ENCODE peak calls at places on chromosomes 3 and 15, in eight cellular contexts. S, G, I, O, T, A, E and N are unnamed samples.

GRCh38 chr15:101523560-101523940 is 34.0 kb upstream of the PCSK6 start:
- DNase-seq in S (no peak), G (no peak), I (no peak), O (no peak), T (peak), A (no peak), E (no peak), N (no peak)

GRCh38 chr15:82750831-82751181 is 41.1 kb upstream of the AP3B2 start:
- DNase-seq in S (no peak), G (no peak), I (no peak), O (no peak), T (no peak), A (no peak), E (no peak), N (peak)

GRCh38 chr15:39145854-39146253 is 435.0 kb upstream of the THBS1 start:
- DNase-seq in S (no peak), G (no peak), I (no peak), O (no peak), T (no peak), A (no peak), E (no peak), N (no peak)

GRCh38 chr15:59543721-59544547 is 67.6 kb upstream of the GCNT3 start:
- DNase-seq in S (no peak), G (no peak), I (no peak), O (peak), T (no peak), A (no peak), E (no peak), N (no peak)

GRCh38 chr3:124119056-124119721 is 127.3 kb upstream of the ROPN1 start:
- DNase-seq in S (no peak), G (no peak), I (no peak), O (no peak), T (no peak), A (no peak), E (peak), N (no peak)

GRCh38 chr3:164641071-164641470 is 437.2 kb downstream of the SI start:
- DNase-seq in S (no peak), G (no peak), I (no peak), O (no peak), T (no peak), A (no peak), E (no peak), N (no peak)

GRCh38 chr3:72123908-72124441 is 339.0 kb upstream of the PROK2 start:
- DNase-seq in S (no peak), G (peak), I (no peak), O (no peak), T (peak), A (peak), E (peak), N (no peak)

GRCh38 chr15:59244337-59244736 is 37.7 kb downstream of the LDHAL6B start:
- DNase-seq in S (no peak), G (no peak), I (no peak), O (no peak), T (no peak), A (no peak), E (no peak), N (no peak)

GRCh38 chr3:142785996-142786395 is 62.2 kb downstream of the TRPC1 start:
- DNase-seq in S (no peak), G (no peak), I (no peak), O (no peak), T (no peak), A (no peak), E (no peak), N (no peak)

GRCh38 chr3:115804200-115804599 is 180.9 kb downstream of the GAP43 start:
- DNase-seq in S (no peak), G (no peak), I (no peak), O (no peak), T (no peak), A (no peak), E (no peak), N (no peak)

GRCh38 chr3:103048371-103048722 is 613.5 kb downstream of the ZPLD1 start:
- DNase-seq in S (no peak), G (no peak), I (no peak), O (no peak), T (no peak), A (no peak), E (no peak), N (no peak)

GRCh38 chr15:64070965-64071851 is 22.4 kb downstream of the CIAO2A start:
- DNase-seq in S (no peak), G (peak), I (no peak), O (no peak), T (peak), A (peak), E (peak), N (peak)

GRCh38 chr3:122825460-122825859 is 30.6 kb downstream of the SLC49A4 start:
- DNase-seq in S (no peak), G (no peak), I (no peak), O (no peak), T (no peak), A (no peak), E (no peak), N (no peak)

GRCh38 chr3:139325551-139325950 is 18.3 kb upstream of the MRPS22 start:
- DNase-seq in S (no peak), G (no peak), I (no peak), O (no peak), T (no peak), A (no peak), E (no peak), N (no peak)

GRCh38 chr15:80780416-80781221 is 1.4 kb downstream of the CEMIP start:
- DNase-seq in S (no peak), G (no peak), I (peak), O (no peak), T (peak), A (peak), E (no peak), N (peak)

GRCh38 chr3:177358968-177359600 is 161.8 kb upstream of the TBL1XR1 start:
- DNase-seq in S (no peak), G (peak), I (peak), O (peak), T (no peak), A (peak), E (peak), N (peak)

GRCh38 chr15:67501177-67501835 is 19.6 kb upstream of the C15orf61 start:
- DNase-seq in S (no peak), G (no peak), I (no peak), O (no peak), T (peak), A (no peak), E (no peak), N (peak)

GRCh38 chr15:90075420-90076289 is 26.6 kb downstream of the IDH2 start:
- DNase-seq in S (no peak), G (peak), I (no peak), O (no peak), T (peak), A (peak), E (no peak), N (no peak)

GRCh38 chr15:48896775-48897143 is 18.8 kb downstream of the EID1 start:
- DNase-seq in S (no peak), G (no peak), I (no peak), O (no peak), T (no peak), A (no peak), E (no peak), N (no peak)

GRCh38 chr15:72796515-72797337 is 13.2 kb upstream of the ADPGK start:
- DNase-seq in S (no peak), G (no peak), I (peak), O (peak), T (no peak), A (peak), E (peak), N (peak)

GRCh38 chr3:126468028-126468891 is 7.4 kb downstream of the ZXDC start:
- DNase-seq in S (no peak), G (no peak), I (no peak), O (no peak), T (no peak), A (no peak), E (no peak), N (no peak)

GRCh38 chr3:16136042-16136441 is 38.4 kb upstream of the GALNT15 start:
- DNase-seq in S (no peak), G (peak), I (no peak), O (no peak), T (no peak), A (no peak), E (no peak), N (no peak)

GRCh38 chr15:34809186-34809585 is 13.8 kb upstream of the ACTC1 start:
- DNase-seq in S (no peak), G (no peak), I (no peak), O (no peak), T (no peak), A (no peak), E (no peak), N (no peak)

GRCh38 chr3:37259291-37259690 is 84.9 kb upstream of the LRRFIP2 start:
- DNase-seq in S (no peak), G (no peak), I (no peak), O (no peak), T (no peak), A (no peak), E (no peak), N (no peak)

GRCh38 chr3:106711650-106712049 is 665.6 kb upstream of the CCDC54 start:
- DNase-seq in S (no peak), G (no peak), I (no peak), O (no peak), T (no peak), A (no peak), E (no peak), N (no peak)

GRCh38 chr15:92907229-92907628 is 7.1 kb downstream of the CHD2 start:
- DNase-seq in S (no peak), G (no peak), I (no peak), O (no peak), T (no peak), A (no peak), E (no peak), N (peak)
- TF ChIP-seq POLR2A in S (no peak), G (no peak), I (no peak), O (no peak), T (no peak), A (no peak), E (no peak), N (no peak)

DNA sequence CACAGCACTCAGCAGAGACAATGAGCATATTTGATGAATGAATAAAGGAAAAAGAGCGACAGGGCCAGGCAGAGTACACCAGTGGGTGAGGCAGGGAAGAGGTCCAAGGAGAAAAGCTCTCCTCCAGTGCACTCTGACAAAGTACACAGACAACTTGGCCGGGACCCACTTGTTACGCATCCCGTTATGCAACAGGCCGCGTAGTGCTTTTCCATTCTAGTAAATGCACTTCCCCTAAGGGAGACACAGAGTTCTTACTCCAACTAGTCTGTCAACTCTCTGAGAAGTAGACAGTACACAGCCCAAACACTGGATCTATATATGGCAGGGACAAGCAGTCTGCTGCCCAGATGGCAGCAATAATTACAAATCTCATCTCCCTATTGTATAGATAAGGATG is 18.5 kb downstream of the LARP6 start:
- DNase-seq in S (no peak), G (no peak), I (peak), O (no peak), T (no peak), A (no peak), E (no peak), N (no peak)
- TF ChIP-seq POLR2A in S (no peak), G (no peak), I (no peak), O (no peak), T (no peak), A (no peak), E (no peak), N (no peak)

DNA sequence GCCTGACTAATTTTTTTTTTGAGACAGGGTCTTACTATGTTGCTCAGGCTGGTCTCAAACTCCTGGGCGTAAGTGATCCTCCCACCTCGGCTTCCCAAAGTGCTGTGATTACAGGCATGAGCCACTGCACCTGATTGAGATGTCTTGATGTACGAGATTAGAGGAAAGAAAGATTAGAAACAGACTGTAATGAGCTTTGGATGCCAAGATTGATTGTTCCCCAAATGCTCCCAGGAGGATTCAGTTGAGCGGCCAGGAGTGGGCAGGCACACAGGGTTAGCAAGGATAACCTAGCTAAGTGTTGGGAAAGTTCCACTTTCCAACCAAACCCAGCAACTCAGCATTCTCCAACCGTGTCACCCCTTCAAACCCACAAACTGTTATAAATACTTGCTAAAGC is 63.7 kb downstream of the SRGAP3 start:
- DNase-seq in S (no peak), G (no peak), I (no peak), O (no peak), T (no peak), A (no peak), E (no peak), N (no peak)
- TF ChIP-seq POLR2A in S (no peak), G (no peak), I (no peak), O (no peak), T (no peak), A (no peak), E (no peak), N (no peak)

GRCh38 chr3:39138804-39139415 is 14.5 kb downstream of the CSRNP1 start:
- DNase-seq in S (no peak), G (peak), I (peak), O (no peak), T (no peak), A (peak), E (no peak), N (no peak)

GRCh38 chr3:39139442-39139841 is 13.9 kb downstream of the CSRNP1 start:
- DNase-seq in S (no peak), G (no peak), I (no peak), O (no peak), T (no peak), A (no peak), E (no peak), N (no peak)

GRCh38 chr3:39136533-39137434 is 16.6 kb downstream of the CSRNP1 start:
- DNase-seq in S (no peak), G (no peak), I (peak), O (no peak), T (no peak), A (no peak), E (no peak), N (no peak)

GRCh38 chr3:39137435-39137936 is 15.9 kb downstream of the CSRNP1 start:
- DNase-seq in S (no peak), G (no peak), I (no peak), O (no peak), T (no peak), A (no peak), E (no peak), N (no peak)

GRCh38 chr3:39137991-39138803 is 15.2 kb downstream of the CSRNP1 start:
- DNase-seq in S (no peak), G (no peak), I (no peak), O (no peak), T (no peak), A (no peak), E (no peak), N (no peak)
- TF ChIP-seq POLR2A in S (no peak), G (no peak), I (no peak), O (peak), T (no peak), A (no peak), E (no peak), N (no peak)

DNA sequence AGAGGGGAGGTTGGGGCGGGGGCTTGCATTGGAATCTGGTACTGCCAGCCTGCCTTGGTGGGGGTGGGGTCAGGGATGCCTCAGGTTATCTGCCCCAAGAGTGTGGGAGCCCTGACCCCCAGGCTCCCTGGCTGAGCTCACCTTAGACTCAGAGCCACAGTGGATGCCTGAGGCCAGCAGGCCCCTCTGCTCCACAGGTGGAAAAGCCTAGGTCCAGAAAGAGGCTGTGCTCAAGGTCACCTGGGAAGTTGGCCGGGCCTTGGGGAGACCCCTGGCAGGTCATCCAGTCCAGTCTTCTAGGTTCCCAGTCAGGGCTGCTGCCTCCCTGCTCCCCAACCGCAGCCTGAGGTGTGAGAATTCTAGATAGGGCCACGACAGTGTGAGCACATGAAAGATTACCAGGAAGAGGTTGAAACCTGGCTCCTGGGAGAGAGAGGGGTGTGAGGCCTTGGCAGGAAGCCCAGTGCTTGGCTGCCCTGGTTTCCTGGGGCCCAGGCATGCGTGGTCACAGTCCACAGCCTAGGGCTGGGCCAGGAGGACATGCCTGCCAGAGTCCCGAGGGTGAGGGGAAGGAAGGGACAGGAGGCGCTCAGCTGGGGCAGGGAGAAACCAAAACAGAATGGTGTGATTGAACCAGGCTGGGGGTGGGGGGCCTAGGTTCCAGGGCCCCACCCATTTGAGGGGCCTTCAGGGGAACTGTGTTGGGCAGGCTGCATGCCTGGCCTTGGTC is 4.9 kb downstream of the HDAC11 start:
- DNase-seq in S (no peak), G (peak), I (peak), O (no peak), T (peak), A (peak), E (peak), N (peak)
- TF ChIP-seq POLR2A in S (no peak), G (no peak), I (no peak), O (no peak), T (peak), A (no peak), E (no peak), N (peak)

GRCh38 chr15:74695597-74696397 is at the start of gene EDC3:
- DNase-seq in S (no peak), G (peak), I (peak), O (peak), T (peak), A (peak), E (peak), N (peak)
- TF ChIP-seq POLR2A in S (no peak), G (peak), I (no peak), O (peak), T (peak), A (peak), E (peak), N (peak)

DNA sequence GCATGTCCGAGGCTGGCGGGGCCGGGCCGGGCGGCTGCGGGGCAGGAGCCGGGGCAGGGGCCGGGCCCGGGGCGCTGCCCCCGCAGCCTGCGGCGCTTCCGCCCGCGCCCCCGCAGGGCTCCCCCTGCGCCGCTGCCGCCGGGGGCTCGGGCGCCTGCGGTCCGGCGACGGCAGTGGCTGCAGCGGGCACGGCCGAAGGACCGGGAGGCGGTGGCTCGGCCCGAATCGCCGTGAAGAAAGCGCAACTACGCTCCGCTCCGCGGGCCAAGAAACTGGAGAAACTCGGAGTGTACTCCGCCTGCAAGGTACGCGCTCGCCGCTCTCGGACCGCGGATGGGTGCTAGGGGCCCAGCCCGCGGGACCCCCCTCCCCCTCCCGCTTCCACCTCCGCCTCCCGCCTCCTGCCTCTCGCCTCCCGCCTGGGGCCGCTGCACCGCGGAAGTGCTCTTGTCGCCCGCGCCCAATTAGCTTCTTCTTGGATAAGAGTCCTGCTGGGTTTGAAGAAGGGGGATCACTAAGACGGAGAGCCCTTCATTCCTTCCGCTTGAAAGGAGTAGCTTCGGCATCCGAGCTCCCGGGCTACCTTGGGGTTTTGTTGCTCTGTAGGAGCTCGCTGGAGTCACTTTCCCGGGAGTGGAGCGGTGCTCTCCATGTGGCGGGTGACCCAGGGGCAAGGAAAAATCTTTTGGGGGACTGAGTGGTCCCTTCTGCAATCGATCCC is 390 bp downstream of the KAT2B start:
- DNase-seq in S (no peak), G (peak), I (peak), O (peak), T (peak), A (peak), E (peak), N (peak)
- TF ChIP-seq POLR2A in S (no peak), G (no peak), I (no peak), O (no peak), T (no peak), A (no peak), E (peak), N (no peak)